ENCODE peak calls at places on chromosomes 16 and 17, in seven cellular contexts. H is stomach, Q is GM23338, Z is heart left ventricle, D is ovary, N is spleen, O is thoracic aorta. A is an unnamed sample.

GRCh38 chr17:67054011-67054591 is 9.7 kb downstream of the CACNG1 start:
- DNase-seq in H (peak; percentile 16), Q (no peak), Z (no peak), D (no peak), N (peak; percentile 56), O (no peak), A (no peak)

GRCh38 chr17:67487506-67487905 is 110.4 kb downstream of the PITPNC1 start:
- DNase-seq in H (no peak), Q (no peak), Z (no peak), D (no peak), N (no peak), O (no peak), A (peak; percentile 23)

GRCh38 chr17:66817750-66818149 is 17.2 kb upstream of the CACNG5 start:
- DNase-seq in H (no peak), Q (no peak), Z (no peak), D (no peak), N (no peak), O (no peak), A (no peak)

GRCh38 chr17:15091825-15092224 is 173.3 kb downstream of the PMP22 start:
- DNase-seq in H (no peak), Q (peak; percentile 37), Z (no peak), D (no peak), N (no peak), O (no peak), A (peak; percentile 11)

GRCh38 chr17:40980594-40980993 is 3.5 kb downstream of the KRT40 start:
- DNase-seq in H (no peak), Q (no peak), Z (no peak), D (peak; percentile 24), N (no peak), O (no peak), A (peak; percentile 60)

GRCh38 chr16:11880047-11880446 is 28.7 kb upstream of the RSL1D1 start:
- DNase-seq in H (no peak), Q (no peak), Z (no peak), D (no peak), N (no peak), O (no peak), A (no peak)

GRCh38 chr16:72036098-72036497 is 18.2 kb upstream of the HP start:
- DNase-seq in H (no peak), Q (peak; percentile 20), Z (no peak), D (no peak), N (no peak), O (no peak), A (no peak)

GRCh38 chr17:49197346-49197998 is 12.9 kb downstream of the GNGT2 start:
- DNase-seq in H (no peak), Q (no peak), Z (no peak), D (no peak), N (peak; percentile 28), O (no peak), A (no peak)

GRCh38 chr16:77246160-77246559 is 47.0 kb downstream of the SYCE1L start:
- DNase-seq in H (no peak), Q (no peak), Z (no peak), D (no peak), N (no peak), O (no peak), A (no peak)

GRCh38 chr17:31309525-31309924 is 4.3 kb downstream of the EVI2B start:
- DNase-seq in H (no peak), Q (no peak), Z (no peak), D (no peak), N (no peak), O (no peak), A (no peak)

GRCh38 chr17:69228576-69228975 is at the start of gene ABCA10:
- DNase-seq in H (no peak), Q (no peak), Z (no peak), D (no peak), N (no peak), O (no peak), A (peak; percentile 35)

GRCh38 chr16:11174141-11174540 is 81.9 kb downstream of the SOCS1 start:
- DNase-seq in H (no peak), Q (no peak), Z (no peak), D (no peak), N (no peak), O (no peak), A (no peak)

GRCh38 chr17:31433811-31434210 is 42.3 kb downstream of the RAB11FIP4 start:
- DNase-seq in H (no peak), Q (no peak), Z (no peak), D (no peak), N (no peak), O (no peak), A (no peak)

GRCh38 chr16:69483611-69484010 is 59.2 kb downstream of the CYB5B start:
- DNase-seq in H (no peak), Q (no peak), Z (no peak), D (no peak), N (no peak), O (no peak), A (no peak)

GRCh38 chr17:50585346-50585745 is 24.8 kb downstream of the CACNA1G start:
- DNase-seq in H (no peak), Q (no peak), Z (no peak), D (no peak), N (no peak), O (no peak), A (no peak)

GRCh38 chr16:57852189-57852588 is 49.9 kb upstream of the KIFC3 start:
- DNase-seq in H (no peak), Q (no peak), Z (no peak), D (no peak), N (peak; percentile 10), O (no peak), A (no peak)

GRCh38 chr17:45318561-45319230 is 1.9 kb upstream of the MAP3K14 start:
- DNase-seq in H (peak; percentile 56), Q (no peak), Z (no peak), D (no peak), N (no peak), O (no peak), A (no peak)

GRCh38 chr17:45317113-45317820 is 447 bp upstream of the MAP3K14 start:
- DNase-seq in H (peak; percentile 100), Q (peak; percentile 100), Z (peak; percentile 100), D (peak; percentile 100), N (peak; percentile 100), O (peak; percentile 100), A (peak; percentile 100)

GRCh38 chr17:45314761-45315549 is 1.9 kb downstream of the MAP3K14 start:
- DNase-seq in H (no peak), Q (no peak), Z (no peak), D (no peak), N (no peak), O (no peak), A (peak; percentile 48)

GRCh38 chr17:45315583-45316270 is 1.1 kb downstream of the MAP3K14 start:
- DNase-seq in H (no peak), Q (no peak), Z (no peak), D (no peak), N (no peak), O (no peak), A (no peak)

GRCh38 chr17:45316271-45317112 is at the start of gene MAP3K14:
- DNase-seq in H (peak; percentile 75), Q (peak; percentile 79), Z (peak; percentile 90), D (peak; percentile 80), N (peak; percentile 97), O (no peak), A (peak; percentile 74)
- TF ChIP-seq CTCF in H (no peak), Q (peak; percentile 26), Z (peak; percentile 28), D (peak; percentile 48), N (no peak), O (no peak), A (peak; percentile 23)

GRCh38 chr16:54929090-54930033 is 1.3 kb upstream of the IRX5 start:
- DNase-seq in H (peak; percentile 100), Q (peak; percentile 99), Z (peak; percentile 99), D (peak; percentile 100), N (peak; percentile 97), O (peak; percentile 98), A (peak; percentile 99)
- H3K4me3 ChIP-seq in H (peak overlapping the region; percentile 73), Q (peak overlapping the region; percentile 79), Z (peak overlapping the region; percentile 83), D (peak overlapping the region; percentile 59), N (peak overlapping the region; percentile 77), O (peak overlapping the region; percentile 83), A (peak overlapping the region; percentile 68)

GRCh38 chr17:78993981-78994671 is 14.4 kb upstream of the LGALS3BP start:
- DNase-seq in H (peak; percentile 24), Q (no peak), Z (no peak), D (no peak), N (no peak), O (no peak), A (no peak)

GRCh38 chr17:78992542-78993212 is 13.0 kb upstream of the LGALS3BP start:
- DNase-seq in H (peak; percentile 27), Q (no peak), Z (no peak), D (no peak), N (no peak), O (no peak), A (no peak)

GRCh38 chr17:78995022-78995760 is 14.4 kb downstream of the CANT1 start:
- DNase-seq in H (peak; percentile 26), Q (no peak), Z (no peak), D (peak; percentile 35), N (no peak), O (no peak), A (no peak)

GRCh38 chr17:78991906-78992532 is 12.3 kb upstream of the LGALS3BP start:
- DNase-seq in H (peak; percentile 11), Q (no peak), Z (no peak), D (no peak), N (peak; percentile 66), O (no peak), A (no peak)

GRCh38 chr17:78993241-78993956 is 13.7 kb upstream of the LGALS3BP start:
- DNase-seq in H (peak; percentile 72), Q (peak; percentile 90), Z (peak; percentile 66), D (peak; percentile 74), N (no peak), O (no peak), A (peak; percentile 68)
- TF ChIP-seq CTCF in H (peak; percentile 68), Q (peak; percentile 84), Z (peak; percentile 86), D (peak; percentile 65), N (peak; percentile 69), O (peak; percentile 82), A (peak; percentile 81)

GRCh38 chr16:22070361-22071351 is 21.7 kb upstream of the VWA3A start:
- DNase-seq in H (peak; percentile 37), Q (no peak), Z (no peak), D (peak; percentile 33), N (no peak), O (no peak), A (peak; percentile 10)
- H3K4me3 ChIP-seq in H (no peak overlapping the region), Q (no peak overlapping the region), Z (no peak overlapping the region), D (no peak overlapping the region), N (no peak overlapping the region), O (peak overlapping the region; percentile 42), A (no peak overlapping the region)

DNA sequence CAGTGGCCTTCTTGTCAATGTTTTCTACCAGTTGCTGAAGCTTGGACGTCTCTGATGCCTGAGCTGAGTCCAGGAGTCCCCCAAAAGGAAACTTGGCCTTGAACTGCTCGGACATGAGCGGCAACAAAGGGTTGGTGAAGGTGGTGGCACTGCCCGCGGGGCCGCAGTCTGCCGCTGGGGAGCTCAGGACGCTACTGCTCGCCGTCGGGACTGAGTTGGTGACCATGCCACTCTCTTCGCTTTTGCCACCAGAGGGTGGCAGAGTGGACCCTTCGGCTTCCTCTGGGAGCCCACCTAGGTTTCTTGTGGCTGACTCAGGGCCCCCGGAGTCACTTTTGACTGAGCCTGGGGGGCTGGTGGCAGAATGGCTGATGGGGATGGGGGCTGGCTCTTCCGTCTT is 11.0 kb downstream of the SALL1 start:
- DNase-seq in H (no peak), Q (no peak), Z (no peak), D (no peak), N (no peak), O (no peak), A (no peak)
- TF ChIP-seq CTCF in H (no peak), Q (peak; percentile 46), Z (no peak), D (no peak), N (no peak), O (no peak), A (no peak)

A was measured in choroid plexus epithelial cell.